ENCODE peak calls at places on chromosomes 3 and 15, in eight cellular contexts. I is A549, F is K562, T is esophagus squamous epithelium, K is Peyer's patch, D is upper lobe of left lung, J is IMR-90, N is tibial nerve. R is an unnamed sample.

GRCh38 chr3:62319570-62320243 is 53.6 kb downstream of the FEZF2 start:
- DNase-seq in I (no peak), K (no peak), D (no peak), T (no peak), J (no peak), F (no peak), N (no peak), R (no peak)

GRCh38 chr3:8239718-8240698 is 261.6 kb upstream of the LMCD1 start:
- DNase-seq in I (peak; percentile 66), T (no peak), K (no peak), N (no peak), D (no peak), F (peak; percentile 52), J (peak; percentile 59), R (no peak)

GRCh38 chr3:35544976-35545375 is 94.3 kb upstream of the ARPP21 start:
- DNase-seq in I (no peak), D (no peak), F (no peak), J (no peak), K (no peak), T (no peak), N (no peak), R (no peak)

GRCh38 chr15:78264304-78265136 is at the start of gene DNAJA4:
- DNase-seq in T (no peak), I (no peak), K (peak; percentile 77), J (no peak), F (no peak), N (peak; percentile 23), D (peak; percentile 53), R (peak; percentile 32)

GRCh38 chr3:98695816-98696215 is 67.3 kb upstream of the ST3GAL6 start:
- DNase-seq in F (no peak), T (no peak), I (no peak), J (peak; percentile 32), N (no peak), K (no peak), D (no peak), R (no peak)

GRCh38 chr15:99303881-99304280 is 52.6 kb downstream of the LRRC28 start:
- DNase-seq in I (no peak), D (no peak), J (no peak), F (no peak), K (no peak), N (no peak), T (no peak), R (no peak)

GRCh38 chr3:57017481-57017880 is 43.0 kb upstream of the SPATA12 start:
- DNase-seq in T (no peak), N (no peak), D (peak; percentile 26), K (no peak), I (peak; percentile 38), F (no peak), J (no peak), R (no peak)

GRCh38 chr3:83622526-83622925 is 1336.3 kb upstream of the CADM2 start:
- DNase-seq in F (no peak), K (no peak), J (no peak), D (no peak), T (no peak), I (no peak), N (no peak), R (no peak)

GRCh38 chr3:57169106-57169505 is 4.0 kb upstream of the IL17RD start:
- DNase-seq in F (no peak), I (no peak), D (no peak), J (no peak), N (no peak), T (no peak), K (no peak), R (no peak)

GRCh38 chr3:45964139-45964538 is 20.9 kb downstream of the CXCR6 start:
- DNase-seq in K (no peak), D (no peak), F (no peak), N (no peak), J (no peak), I (no peak), T (no peak), R (no peak)

GRCh38 chr3:123949606-123950005 is 11.4 kb downstream of the CCDC14 start:
- DNase-seq in K (no peak), D (no peak), N (no peak), T (no peak), I (no peak), F (no peak), J (peak; percentile 82), R (no peak)

GRCh38 chr3:116863842-116864626 is 154.5 kb downstream of the TUSC7 start:
- DNase-seq in I (peak; percentile 51), T (no peak), D (no peak), F (peak; percentile 0), J (peak; percentile 64), N (no peak), K (no peak), R (no peak)

GRCh38 chr3:134366928-134367352 is 7.3 kb downstream of the AMOTL2 start:
- DNase-seq in T (no peak), D (peak; percentile 28), J (no peak), F (no peak), K (no peak), N (peak; percentile 61), I (no peak), R (no peak)

DNA sequence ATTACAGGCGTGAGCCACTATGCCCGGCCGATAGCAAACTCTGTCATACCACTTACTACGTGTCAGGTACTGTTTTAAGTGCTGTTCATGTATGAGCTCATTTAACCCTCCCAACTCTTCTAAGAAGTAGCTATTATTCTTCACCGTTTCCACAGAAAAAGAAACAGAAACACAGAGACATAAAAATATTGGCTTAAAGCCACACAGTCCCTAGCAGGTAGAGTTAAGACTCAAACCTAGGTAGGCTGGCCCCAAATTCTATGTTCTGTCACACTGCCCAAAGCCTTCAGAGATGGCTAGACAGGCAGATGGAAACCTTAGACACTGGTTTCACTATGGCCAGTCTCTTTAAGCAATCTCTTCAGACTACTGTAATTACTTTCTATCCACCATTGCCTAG is 149.8 kb upstream of the KCNMB2 start:
- DNase-seq in J (no peak), T (no peak), K (no peak), D (no peak), F (no peak), N (no peak), I (no peak), R (no peak)
- TF ChIP-seq POLR2A in J (no peak), T (no peak), K (no peak), D (no peak), F (no peak), N (no peak), I (no peak), R (no peak)

DNA sequence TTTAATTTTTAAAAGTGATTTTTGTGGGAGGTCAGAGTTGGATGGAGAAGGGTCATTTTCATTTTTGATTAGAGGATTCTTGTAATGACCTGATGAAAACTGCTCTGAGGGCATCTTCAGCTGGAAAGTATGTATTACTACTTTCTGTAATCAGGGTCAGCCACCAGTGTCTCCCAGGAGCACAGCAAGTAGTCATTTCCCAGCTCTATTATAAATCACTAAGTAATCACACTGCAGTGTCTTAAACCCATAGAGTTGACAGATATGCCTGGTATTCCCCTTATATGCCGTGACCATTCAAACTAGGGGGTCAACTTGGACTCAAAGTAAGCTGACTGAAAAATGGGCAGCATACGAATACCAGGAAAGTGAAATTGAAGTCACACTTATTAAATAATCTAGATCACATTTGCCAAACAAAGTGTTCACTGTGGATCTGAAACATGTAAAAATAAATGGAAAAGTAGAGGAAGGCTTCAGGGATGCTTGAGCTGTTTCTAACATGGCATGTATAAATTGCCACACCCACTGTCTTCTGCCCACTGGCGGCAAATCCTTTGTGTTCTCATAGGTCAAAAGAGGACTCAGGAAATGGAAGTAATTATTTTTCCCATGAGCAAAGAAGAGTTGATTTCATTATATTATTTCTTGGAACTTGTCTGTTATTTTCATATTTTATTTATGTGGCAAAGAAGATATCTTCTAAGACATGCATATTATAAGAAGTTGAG is 105.7 kb downstream of the MBNL1 start:
- DNase-seq in D (no peak), T (no peak), I (peak; percentile 58), K (no peak), F (no peak), N (no peak), J (no peak), R (no peak)
- H3K4me1 ChIP-seq in D (peaks cover 32% of the 10 kb centered on the region), T (peaks cover 18% of the 10 kb centered on the region), I (peaks cover 42% of the 10 kb centered on the region), K (peaks cover under 1% of the 10 kb centered on the region), F (peaks cover 3% of the 10 kb centered on the region), N (peaks cover 4% of the 10 kb centered on the region), J (peaks cover 17% of the 10 kb centered on the region), R (peaks cover 4% of the 10 kb centered on the region)

GRCh38 chr15:26082069-26082832 is 219.1 kb upstream of the ATP10A start:
- DNase-seq in F (peak; percentile 94), I (peak; percentile 94), T (peak; percentile 81), J (peak; percentile 93), D (peak; percentile 97), N (peak; percentile 91), K (peak; percentile 90), R (peak; percentile 97)
- TF ChIP-seq POLR2A in F (peak; percentile 79), I (peak; percentile 77), T (peak; percentile 88), J (no peak), D (peak; percentile 81), N (peak; percentile 81), K (peak; percentile 63), R (peak; percentile 59)

GRCh38 chr3:54062546-54062945 is 59.8 kb upstream of the CACNA2D3 start:
- DNase-seq in T (no peak), J (no peak), F (no peak), D (no peak), N (no peak), I (no peak), K (no peak), R (no peak)
- H3K4me1 ChIP-seq in T (peaks cover 13% of the 10 kb centered on the region), J (no peaks in the 10 kb centered on the region), F (no peaks in the 10 kb centered on the region), D (no peaks in the 10 kb centered on the region), N (no peaks in the 10 kb centered on the region), I (no peaks in the 10 kb centered on the region), K (no peaks in the 10 kb centered on the region), R (no peaks in the 10 kb centered on the region)

DNA sequence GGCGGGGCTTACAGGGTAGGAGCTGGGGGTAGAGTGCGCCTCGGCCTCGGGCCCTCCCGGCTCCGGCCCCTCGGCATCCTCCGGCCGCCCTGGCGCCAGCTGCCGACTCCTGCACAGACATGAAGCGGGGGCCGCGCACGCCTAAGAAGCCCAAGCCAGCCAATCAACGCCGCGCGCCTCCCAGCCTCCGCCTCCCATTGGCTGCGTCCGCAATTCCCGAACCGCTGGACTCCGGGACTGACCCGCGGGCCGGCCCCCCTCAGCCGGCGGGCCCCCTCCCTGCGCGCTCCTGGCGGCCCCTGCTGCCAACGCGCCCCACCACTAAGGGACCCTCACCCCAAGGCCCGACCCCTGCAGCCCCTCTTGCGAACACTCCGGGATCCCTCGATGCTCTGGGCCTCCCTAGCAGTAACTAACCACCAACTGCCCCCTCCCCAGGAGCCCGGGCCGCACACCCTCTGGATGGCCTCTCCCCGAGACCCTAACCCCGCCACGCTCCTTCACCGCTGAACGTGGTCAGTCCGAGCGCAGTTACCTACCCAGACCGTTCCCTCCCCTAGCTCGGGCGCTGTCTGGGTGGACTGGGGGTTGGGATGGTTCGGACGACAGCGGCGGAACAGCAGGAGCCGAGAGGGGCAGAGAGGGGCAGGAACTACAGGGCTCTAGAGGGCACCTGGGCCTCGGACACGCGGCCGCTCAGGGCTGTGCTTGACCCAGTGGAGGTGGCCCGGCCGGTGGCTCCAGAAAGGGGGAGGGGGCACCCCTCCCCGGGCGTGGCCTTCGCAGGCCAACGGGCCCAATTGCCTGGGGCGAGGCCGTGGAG is 5.0 kb downstream of the GATA2 start:
- DNase-seq in D (peak; percentile 74), I (peak; percentile 83), N (no peak), T (no peak), F (peak; percentile 95), K (peak; percentile 71), J (peak; percentile 87), R (peak; percentile 72)
- TF ChIP-seq POLR2A in D (peak; percentile 59), I (peak; percentile 50), N (no peak), T (peak; percentile 53), F (peak; percentile 88), K (no peak), J (peak; percentile 85), R (no peak)

DNA sequence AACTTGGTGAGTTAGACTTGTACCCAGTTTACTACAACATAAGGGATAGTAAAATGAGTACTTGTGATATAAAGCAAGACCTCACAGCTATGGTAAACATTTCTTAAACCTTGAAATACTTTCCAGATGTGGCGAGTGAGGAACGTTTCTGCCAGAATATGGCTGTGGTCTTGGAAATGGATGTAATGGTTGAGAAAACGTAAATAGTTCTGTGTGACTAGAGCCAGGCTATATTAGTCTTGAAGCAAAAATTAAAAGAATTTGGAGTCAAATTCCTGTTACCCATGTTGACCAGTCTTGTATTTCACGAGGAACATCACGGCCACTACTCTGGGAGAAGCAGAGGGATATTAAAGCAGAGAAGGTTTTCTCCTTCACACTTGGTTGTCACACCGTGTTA is 15.3 kb downstream of the OR4F15 start:
- DNase-seq in I (no peak), J (peak; percentile 92), D (no peak), F (no peak), T (no peak), N (no peak), K (no peak), R (no peak)
- H3K4me1 ChIP-seq in I (no peaks in the 10 kb centered on the region), J (no peaks in the 10 kb centered on the region), D (no peaks in the 10 kb centered on the region), F (no peaks in the 10 kb centered on the region), T (no peaks in the 10 kb centered on the region), N (no peaks in the 10 kb centered on the region), K (no peaks in the 10 kb centered on the region), R (no peaks in the 10 kb centered on the region)